ENCODE peak calls at places on chromosome 20, in six cellular contexts. One of them, this sample, is unnamed.

GRCh38 chr20:16916165-16916564 is 168.0 kb downstream of the OTOR start:
- DNase-seq in HL-60: no peak
- DNase-seq in GM12878: no peak
- DNase-seq in K562: no peak
- DNase-seq in Panc1: no peak
- DNase-seq in HCT116: no peak
- DNase-seq in this sample: peak; percentile 32

GRCh38 chr20:24735263-24735662 is 213.8 kb upstream of the CST7 start:
- DNase-seq in Panc1: no peak
- DNase-seq in GM12878: no peak
- DNase-seq in HCT116: no peak
- DNase-seq in K562: no peak
- DNase-seq in HL-60: no peak
- DNase-seq in this sample: peak; percentile 11

GRCh38 chr20:37394543-37395410 is 48.8 kb downstream of the SRC start:
- DNase-seq in HL-60: no peak
- DNase-seq in K562: no peak
- DNase-seq in HCT116: no peak
- DNase-seq in Panc1: no peak
- DNase-seq in GM12878: no peak
- DNase-seq in this sample: no peak

GRCh38 chr20:57698867-57699275 is 10.9 kb downstream of the PMEPA1 start:
- DNase-seq in HL-60: no peak
- DNase-seq in Panc1: peak; percentile 77
- DNase-seq in GM12878: no peak
- DNase-seq in K562: no peak
- DNase-seq in HCT116: no peak
- DNase-seq in this sample: no peak

GRCh38 chr20:33933469-33933909 is 60.2 kb upstream of the RALY start:
- DNase-seq in HL-60: peak; percentile 30
- DNase-seq in K562: peak; percentile 82
- DNase-seq in Panc1: peak; percentile 13
- DNase-seq in GM12878: no peak
- DNase-seq in HCT116: peak; percentile 48
- DNase-seq in this sample: peak; percentile 93

GRCh38 chr20:32573167-32573851 is 11.8 kb downstream of the NOL4L start:
- DNase-seq in GM12878: no peak
- DNase-seq in HCT116: no peak
- DNase-seq in Panc1: no peak
- DNase-seq in K562: no peak
- DNase-seq in HL-60: no peak
- DNase-seq in this sample: no peak

GRCh38 chr20:58139849-58140786 is 88.3 kb downstream of the ANKRD60 start:
- DNase-seq in K562: no peak
- DNase-seq in GM12878: no peak
- DNase-seq in HL-60: no peak
- DNase-seq in Panc1: no peak
- DNase-seq in HCT116: no peak
- DNase-seq in this sample: no peak

GRCh38 chr20:52103469-52103910 is 88.1 kb downstream of the ZFP64 start:
- DNase-seq in HL-60: peak; percentile 55
- DNase-seq in HCT116: no peak
- DNase-seq in GM12878: no peak
- DNase-seq in Panc1: no peak
- DNase-seq in K562: peak; percentile 14
- DNase-seq in this sample: peak; percentile 82

GRCh38 chr20:23362392-23363256 is 642 bp downstream of the GZF1 start:
- DNase-seq in Panc1: no peak
- DNase-seq in GM12878: no peak
- DNase-seq in K562: no peak
- DNase-seq in HL-60: no peak
- DNase-seq in HCT116: no peak
- DNase-seq in this sample: peak; percentile 68

DNA sequence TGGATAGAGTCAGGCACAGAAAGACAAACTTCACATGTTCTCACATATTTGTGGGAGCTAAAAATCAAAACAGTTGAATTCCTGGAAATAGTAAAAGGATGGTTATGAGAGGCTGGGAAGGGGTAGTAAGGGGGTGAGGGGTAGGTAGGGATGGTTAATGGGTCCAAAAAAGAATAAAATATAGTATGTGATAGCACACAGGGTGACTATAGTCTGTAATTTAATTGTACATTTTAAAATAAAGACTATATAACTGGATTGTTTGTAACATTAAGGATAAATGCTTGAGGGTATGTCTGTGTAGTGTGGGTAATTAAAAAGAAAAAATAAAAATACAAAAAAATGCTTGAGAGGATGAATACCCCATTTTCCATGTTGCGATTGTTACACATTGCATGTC is 9.9 kb downstream of the SRSF6 start:
- DNase-seq in HCT116: no peak
- DNase-seq in HL-60: no peak
- DNase-seq in K562: no peak
- DNase-seq in GM12878: no peak
- DNase-seq in Panc1: no peak
- DNase-seq in this sample: no peak
- TF ChIP-seq POLR2AphosphoS5 in HCT116: no peak
- TF ChIP-seq POLR2AphosphoS5 in HL-60: no peak
- TF ChIP-seq POLR2AphosphoS5 in K562: no peak
- TF ChIP-seq POLR2AphosphoS5 in GM12878: no peak
- TF ChIP-seq POLR2AphosphoS5 in Panc1: no peak
- TF ChIP-seq POLR2AphosphoS5 in this sample: no peak

GRCh38 chr20:63202811-63203526 is 13.0 kb downstream of the YTHDF1 start:
- DNase-seq in Panc1: no peak
- DNase-seq in HL-60: no peak
- DNase-seq in K562: no peak
- DNase-seq in HCT116: no peak
- DNase-seq in GM12878: no peak
- DNase-seq in this sample: no peak
- TF ChIP-seq REST in Panc1: no peak
- TF ChIP-seq REST in HL-60: no peak
- TF ChIP-seq REST in K562: no peak
- TF ChIP-seq REST in HCT116: no peak
- TF ChIP-seq REST in GM12878: no peak
- TF ChIP-seq REST in this sample: no peak

GRCh38 chr20:53382263-53382844 is 211.3 kb downstream of the ZNF217 start:
- DNase-seq in K562: no peak
- DNase-seq in HCT116: no peak
- DNase-seq in HL-60: no peak
- DNase-seq in Panc1: no peak
- DNase-seq in GM12878: no peak
- DNase-seq in this sample: no peak

GRCh38 chr20:53384392-53384791 is 209.2 kb downstream of the ZNF217 start:
- DNase-seq in Panc1: no peak
- DNase-seq in GM12878: no peak
- DNase-seq in HL-60: no peak
- DNase-seq in HCT116: no peak
- DNase-seq in K562: no peak
- DNase-seq in this sample: no peak

GRCh38 chr20:53376021-53376420 is 217.6 kb downstream of the ZNF217 start:
- DNase-seq in Panc1: no peak
- DNase-seq in GM12878: no peak
- DNase-seq in K562: no peak
- DNase-seq in HCT116: no peak
- DNase-seq in HL-60: no peak
- DNase-seq in this sample: no peak

GRCh38 chr20:53386186-53386681 is 207.4 kb downstream of the ZNF217 start:
- DNase-seq in GM12878: no peak
- DNase-seq in K562: no peak
- DNase-seq in HL-60: no peak
- DNase-seq in HCT116: no peak
- DNase-seq in Panc1: no peak
- DNase-seq in this sample: no peak

GRCh38 chr20:53381568-53382262 is 211.9 kb downstream of the ZNF217 start:
- DNase-seq in HL-60: no peak
- DNase-seq in HCT116: no peak
- DNase-seq in Panc1: no peak
- DNase-seq in K562: no peak
- DNase-seq in GM12878: no peak
- DNase-seq in this sample: peak; percentile 34
- TF ChIP-seq CTCF in HL-60: no peak
- TF ChIP-seq CTCF in HCT116: peak; percentile 31
- TF ChIP-seq CTCF in Panc1: peak; percentile 49
- TF ChIP-seq CTCF in K562: peak; percentile 31
- TF ChIP-seq CTCF in GM12878: peak; percentile 14
- TF ChIP-seq CTCF in this sample: peak; percentile 41

GRCh38 chr20:1933465-1933870 is 38.3 kb downstream of the SIRPA start:
- DNase-seq in K562: no peak
- DNase-seq in HL-60: no peak
- DNase-seq in HCT116: no peak
- DNase-seq in Panc1: no peak
- DNase-seq in GM12878: no peak
- DNase-seq in this sample: no peak
- TF ChIP-seq POLR2AphosphoS5 in K562: no peak
- TF ChIP-seq POLR2AphosphoS5 in HL-60: peak; percentile 22
- TF ChIP-seq POLR2AphosphoS5 in HCT116: no peak
- TF ChIP-seq POLR2AphosphoS5 in Panc1: no peak
- TF ChIP-seq POLR2AphosphoS5 in GM12878: no peak
- TF ChIP-seq POLR2AphosphoS5 in this sample: no peak

This sample was measured in GM23338.